ENCODE peak calls at places on chromosomes 4 and X, in eight cellular contexts. One of them, this sample, is unnamed.

GRCh38 chr4:114495471-114495928 is 103.1 kb upstream of the UGT8 start:
- DNase-seq in lung: no peak
- DNase-seq in AG04450: no peak
- DNase-seq in endodermal cell: peak
- DNase-seq in fibroblast of lung: no peak
- DNase-seq in heart left ventricle: no peak
- DNase-seq in SK-N-SH: no peak
- DNase-seq in left lung: no peak
- DNase-seq in this sample: no peak

GRCh38 chr4:153521467-153521866 is 55.3 kb downstream of the TMEM131L start:
- DNase-seq in endodermal cell: no peak
- DNase-seq in SK-N-SH: no peak
- DNase-seq in heart left ventricle: no peak
- DNase-seq in AG04450: no peak
- DNase-seq in lung: no peak
- DNase-seq in fibroblast of lung: no peak
- DNase-seq in left lung: no peak
- DNase-seq in this sample: no peak

GRCh38 chrX:29113221-29113620 is 526.0 kb downstream of the IL1RAPL1 start:
- DNase-seq in lung: no peak
- DNase-seq in heart left ventricle: no peak
- DNase-seq in SK-N-SH: no peak
- DNase-seq in AG04450: no peak
- DNase-seq in fibroblast of lung: no peak
- DNase-seq in left lung: no peak
- DNase-seq in endodermal cell: no peak
- DNase-seq in this sample: no peak

GRCh38 chrX:109635151-109635550 is 10.2 kb upstream of the KCNE5 start:
- DNase-seq in AG04450: no peak
- DNase-seq in heart left ventricle: no peak
- DNase-seq in SK-N-SH: peak
- DNase-seq in lung: no peak
- DNase-seq in endodermal cell: peak
- DNase-seq in left lung: no peak
- DNase-seq in fibroblast of lung: peak
- DNase-seq in this sample: peak

GRCh38 chr4:55794053-55794452 is 25.5 kb upstream of the EXOC1L start:
- DNase-seq in AG04450: no peak
- DNase-seq in lung: no peak
- DNase-seq in endodermal cell: no peak
- DNase-seq in heart left ventricle: no peak
- DNase-seq in fibroblast of lung: no peak
- DNase-seq in SK-N-SH: no peak
- DNase-seq in left lung: no peak
- DNase-seq in this sample: no peak

GRCh38 chr4:108979754-108980153 is 216.9 kb upstream of the ETNPPL start:
- DNase-seq in AG04450: no peak
- DNase-seq in lung: no peak
- DNase-seq in left lung: no peak
- DNase-seq in fibroblast of lung: no peak
- DNase-seq in endodermal cell: no peak
- DNase-seq in SK-N-SH: no peak
- DNase-seq in heart left ventricle: no peak
- DNase-seq in this sample: no peak

GRCh38 chr4:75180790-75181776 is 248.2 kb downstream of the PARM1 start:
- DNase-seq in lung: no peak
- DNase-seq in SK-N-SH: no peak
- DNase-seq in fibroblast of lung: no peak
- DNase-seq in left lung: no peak
- DNase-seq in heart left ventricle: no peak
- DNase-seq in endodermal cell: peak
- DNase-seq in AG04450: no peak
- DNase-seq in this sample: no peak

GRCh38 chrX:16885628-16886027 is 15.5 kb upstream of the RBBP7 start:
- DNase-seq in left lung: no peak
- DNase-seq in heart left ventricle: no peak
- DNase-seq in SK-N-SH: no peak
- DNase-seq in fibroblast of lung: no peak
- DNase-seq in AG04450: no peak
- DNase-seq in endodermal cell: no peak
- DNase-seq in lung: no peak
- DNase-seq in this sample: no peak

GRCh38 chrX:13013353-13014110 is 30.9 kb downstream of the FAM9C start:
- DNase-seq in AG04450: no peak
- DNase-seq in left lung: peak
- DNase-seq in lung: no peak
- DNase-seq in endodermal cell: no peak
- DNase-seq in SK-N-SH: no peak
- DNase-seq in heart left ventricle: no peak
- DNase-seq in fibroblast of lung: peak
- DNase-seq in this sample: peak

GRCh38 chr4:144463896-144464295 is 182.1 kb upstream of the HHIP start:
- DNase-seq in fibroblast of lung: no peak
- DNase-seq in heart left ventricle: no peak
- DNase-seq in left lung: no peak
- DNase-seq in endodermal cell: no peak
- DNase-seq in lung: no peak
- DNase-seq in AG04450: no peak
- DNase-seq in SK-N-SH: no peak
- DNase-seq in this sample: no peak

GRCh38 chr4:66569228-66569627 is 898.9 kb upstream of the EPHA5 start:
- DNase-seq in lung: no peak
- DNase-seq in left lung: no peak
- DNase-seq in fibroblast of lung: no peak
- DNase-seq in heart left ventricle: no peak
- DNase-seq in AG04450: no peak
- DNase-seq in endodermal cell: no peak
- DNase-seq in SK-N-SH: no peak
- DNase-seq in this sample: no peak

GRCh38 chrX:29826651-29827206 is 388.6 kb upstream of the MAGEB2 start:
- DNase-seq in heart left ventricle: no peak
- DNase-seq in SK-N-SH: no peak
- DNase-seq in AG04450: no peak
- DNase-seq in left lung: no peak
- DNase-seq in lung: no peak
- DNase-seq in endodermal cell: no peak
- DNase-seq in fibroblast of lung: no peak
- DNase-seq in this sample: no peak

GRCh38 chr4:124030038-124030638 is 633.5 kb downstream of the SPRY1 start:
- DNase-seq in left lung: no peak
- DNase-seq in fibroblast of lung: peak
- DNase-seq in endodermal cell: no peak
- DNase-seq in heart left ventricle: no peak
- DNase-seq in SK-N-SH: no peak
- DNase-seq in AG04450: no peak
- DNase-seq in lung: no peak
- DNase-seq in this sample: no peak

GRCh38 chr4:68654946-68655721 is 15.3 kb downstream of the UGT2B15 start:
- DNase-seq in lung: no peak
- DNase-seq in endodermal cell: no peak
- DNase-seq in SK-N-SH: no peak
- DNase-seq in fibroblast of lung: no peak
- DNase-seq in AG04450: no peak
- DNase-seq in heart left ventricle: no peak
- DNase-seq in left lung: no peak
- DNase-seq in this sample: no peak

DNA sequence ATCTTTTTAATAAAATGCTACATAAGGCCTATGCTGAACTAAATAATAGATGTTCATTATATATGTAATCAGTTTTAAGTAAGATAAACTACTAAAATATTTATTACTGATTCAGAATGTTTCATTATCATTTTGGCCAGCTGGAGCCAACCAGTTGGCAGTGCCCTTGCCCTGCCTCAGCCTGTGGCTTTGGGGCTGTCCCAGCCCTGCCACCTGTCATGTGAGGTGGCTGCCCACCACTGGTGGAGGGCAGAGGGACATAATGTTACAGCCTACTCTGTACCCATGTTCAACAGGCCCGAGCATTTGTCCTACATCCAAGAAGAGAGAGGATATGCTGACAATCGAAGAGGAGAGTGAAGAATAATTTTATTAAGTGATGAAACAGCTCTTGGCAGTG is 422.2 kb downstream of the SPIN4 start:
- DNase-seq in lung: no peak
- DNase-seq in heart left ventricle: no peak
- DNase-seq in endodermal cell: no peak
- DNase-seq in AG04450: no peak
- DNase-seq in left lung: no peak
- DNase-seq in SK-N-SH: no peak
- DNase-seq in fibroblast of lung: no peak
- DNase-seq in this sample: no peak
- H3K27ac ChIP-seq in lung: no peak
- H3K27ac ChIP-seq in heart left ventricle: no peak
- H3K27ac ChIP-seq in endodermal cell: no peak
- H3K27ac ChIP-seq in AG04450: no peak
- H3K27ac ChIP-seq in left lung: no peak
- H3K27ac ChIP-seq in SK-N-SH: no peak
- H3K27ac ChIP-seq in fibroblast of lung: no peak
- H3K27ac ChIP-seq in this sample: no peak

GRCh38 chrX:64853424-64853823 is 122.8 kb downstream of the ZC4H2 start:
- DNase-seq in SK-N-SH: no peak
- DNase-seq in left lung: no peak
- DNase-seq in heart left ventricle: no peak
- DNase-seq in AG04450: no peak
- DNase-seq in endodermal cell: no peak
- DNase-seq in fibroblast of lung: no peak
- DNase-seq in lung: no peak
- DNase-seq in this sample: no peak

DNA sequence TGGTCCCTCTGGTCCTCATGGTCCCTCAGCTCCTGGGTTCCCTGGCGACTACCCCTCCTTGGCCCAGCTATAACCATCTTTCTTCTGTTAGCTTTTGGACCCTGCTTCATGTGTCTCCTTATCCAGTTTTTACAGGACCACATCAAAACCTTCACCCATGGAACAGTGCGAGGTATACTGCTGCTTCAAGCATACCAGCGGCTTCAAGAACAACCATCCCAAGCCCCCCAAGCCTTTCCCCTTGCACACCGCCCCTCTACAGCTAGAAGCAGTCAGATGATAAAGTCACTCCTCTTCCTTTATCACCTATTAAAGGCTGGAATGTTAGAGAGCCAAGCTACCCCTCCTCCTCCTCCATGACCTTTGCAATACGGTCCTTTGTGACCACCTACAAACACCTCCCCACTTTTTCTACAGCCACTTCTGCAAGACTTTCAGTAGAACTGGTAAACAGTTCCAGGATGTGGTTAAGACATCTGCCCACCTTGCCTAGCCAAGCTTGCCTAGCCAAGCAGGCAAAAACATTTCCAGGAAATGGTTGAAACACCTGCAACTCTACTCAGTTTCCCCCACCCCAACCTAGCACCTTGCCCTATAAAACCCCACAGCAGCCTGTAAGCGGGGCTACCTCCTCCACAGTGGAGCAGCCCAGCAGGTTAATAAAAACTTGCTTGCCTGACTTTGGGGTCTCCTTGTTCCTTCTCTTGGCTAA is 125.7 kb downstream of the ZC4H2 start:
- DNase-seq in lung: no peak
- DNase-seq in endodermal cell: no peak
- DNase-seq in AG04450: no peak
- DNase-seq in SK-N-SH: no peak
- DNase-seq in fibroblast of lung: no peak
- DNase-seq in heart left ventricle: no peak
- DNase-seq in left lung: no peak
- DNase-seq in this sample: no peak
- H3K4me3 ChIP-seq in lung: no peak
- H3K4me3 ChIP-seq in endodermal cell: no peak
- H3K4me3 ChIP-seq in AG04450: no peak
- H3K4me3 ChIP-seq in SK-N-SH: no peak
- H3K4me3 ChIP-seq in fibroblast of lung: no peak
- H3K4me3 ChIP-seq in heart left ventricle: no peak
- H3K4me3 ChIP-seq in left lung: no peak
- H3K4me3 ChIP-seq in this sample: no peak

GRCh38 chr4:40608628-40609027 is 21.0 kb downstream of the RBM47 start:
- DNase-seq in fibroblast of lung: no peak
- DNase-seq in left lung: no peak
- DNase-seq in heart left ventricle: no peak
- DNase-seq in endodermal cell: no peak
- DNase-seq in SK-N-SH: no peak
- DNase-seq in AG04450: no peak
- DNase-seq in lung: no peak
- DNase-seq in this sample: no peak

GRCh38 chr4:40613456-40613855 is 16.2 kb downstream of the RBM47 start:
- DNase-seq in endodermal cell: no peak
- DNase-seq in AG04450: peak
- DNase-seq in left lung: no peak
- DNase-seq in fibroblast of lung: no peak
- DNase-seq in lung: no peak
- DNase-seq in heart left ventricle: no peak
- DNase-seq in SK-N-SH: no peak
- DNase-seq in this sample: no peak

GRCh38 chr4:40614031-40614430 is 15.6 kb downstream of the RBM47 start:
- DNase-seq in AG04450: no peak
- DNase-seq in SK-N-SH: no peak
- DNase-seq in heart left ventricle: no peak
- DNase-seq in endodermal cell: no peak
- DNase-seq in left lung: no peak
- DNase-seq in lung: no peak
- DNase-seq in fibroblast of lung: no peak
- DNase-seq in this sample: no peak

GRCh38 chr4:40617903-40618302 is 11.8 kb downstream of the RBM47 start:
- DNase-seq in AG04450: no peak
- DNase-seq in left lung: no peak
- DNase-seq in SK-N-SH: no peak
- DNase-seq in fibroblast of lung: no peak
- DNase-seq in lung: no peak
- DNase-seq in endodermal cell: no peak
- DNase-seq in heart left ventricle: no peak
- DNase-seq in this sample: peak

GRCh38 chr4:40612831-40613230 is 16.8 kb downstream of the RBM47 start:
- DNase-seq in left lung: no peak
- DNase-seq in lung: no peak
- DNase-seq in heart left ventricle: no peak
- DNase-seq in SK-N-SH: no peak
- DNase-seq in AG04450: no peak
- DNase-seq in fibroblast of lung: no peak
- DNase-seq in endodermal cell: no peak
- DNase-seq in this sample: no peak
- H3K27ac ChIP-seq in left lung: peak
- H3K27ac ChIP-seq in lung: no peak
- H3K27ac ChIP-seq in heart left ventricle: no peak
- H3K27ac ChIP-seq in SK-N-SH: peak
- H3K27ac ChIP-seq in AG04450: no peak
- H3K27ac ChIP-seq in fibroblast of lung: no peak
- H3K27ac ChIP-seq in endodermal cell: no peak
- H3K27ac ChIP-seq in this sample: no peak

DNA sequence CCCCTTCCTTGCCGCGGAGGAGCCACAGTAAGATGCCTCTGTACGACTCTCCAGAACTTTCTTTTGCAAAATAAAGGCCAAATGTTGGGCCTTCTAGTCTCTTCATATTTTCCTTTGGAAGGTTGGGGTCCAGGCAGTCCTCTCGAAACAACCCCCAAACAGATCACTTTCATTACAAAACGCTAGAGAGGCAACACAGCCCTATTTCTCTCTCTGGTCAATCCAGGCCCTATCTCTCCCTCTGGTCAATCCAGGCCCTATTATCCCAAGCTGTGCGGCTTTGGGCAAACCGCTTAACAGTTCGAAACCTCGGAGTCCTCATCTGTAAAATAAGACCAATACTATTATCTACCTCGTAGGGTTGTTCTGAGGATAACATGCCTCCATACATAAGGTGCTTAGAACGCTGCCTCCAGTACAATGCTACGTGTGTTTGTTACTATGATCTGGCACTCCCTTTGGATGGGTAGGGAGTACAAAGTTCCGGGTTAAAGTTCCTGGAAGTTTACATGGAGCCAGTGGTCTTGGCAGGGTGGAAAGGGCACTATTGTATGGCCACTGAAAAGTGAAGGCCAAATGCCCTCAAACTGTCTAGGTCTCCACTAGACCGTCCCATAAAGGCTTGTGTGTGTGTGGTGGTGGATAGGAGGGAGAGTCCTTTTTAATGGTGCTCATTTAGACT is 75.4 kb upstream of the BCOR start:
- DNase-seq in fibroblast of lung: no peak
- DNase-seq in endodermal cell: peak
- DNase-seq in heart left ventricle: no peak
- DNase-seq in left lung: no peak
- DNase-seq in SK-N-SH: no peak
- DNase-seq in AG04450: no peak
- DNase-seq in lung: no peak
- DNase-seq in this sample: no peak
- H3K4me3 ChIP-seq in fibroblast of lung: no peak
- H3K4me3 ChIP-seq in endodermal cell: no peak
- H3K4me3 ChIP-seq in heart left ventricle: no peak
- H3K4me3 ChIP-seq in left lung: peak
- H3K4me3 ChIP-seq in SK-N-SH: no peak
- H3K4me3 ChIP-seq in AG04450: no peak
- H3K4me3 ChIP-seq in lung: no peak
- H3K4me3 ChIP-seq in this sample: no peak

This sample was measured in HL-60.